ENCODE peak calls at places on chromosomes 12 and 14, in ten cellular contexts. J is NCI-H1694; M is lung; Z is T follicular helper cell; S is head of caudate nucleus; V is astrocyte of the spinal cord; I is stimulated activated CD4-positive, alpha-beta T cell treated with anti-CD3 and anti-CD28 coated beads, Interleukin-12 subunit alpha, Interleukin-12 subunit beta, amount 100 ng/mL, for 48 hours; W is GM04504; O is endothelial cell; B is GM06990. N is an unnamed sample.
A peak's percentile ranks its signal among the peaks of the same experiment; 100 is the strongest.

GRCh38 chr14:75254901-75255300 is 23.7 kb upstream of the FOS start:
- DNase-seq in J (no peak), M (no peak), Z (no peak), S (no peak), V (no peak), I (no peak), W (no peak), O (no peak), B (no peak), N (peak; percentile 25)

GRCh38 chr14:74080820-74081460 is 3.3 kb downstream of the ALDH6A1 start:
- DNase-seq in J (no peak), M (no peak), Z (no peak), S (no peak), V (no peak), I (no peak), W (no peak), O (no peak), B (no peak), N (no peak)

GRCh38 chr12:123813349-123813748 is 51.2 kb downstream of the DNAH10 start:
- DNase-seq in J (no peak), M (no peak), Z (no peak), S (no peak), V (no peak), I (no peak), W (peak; percentile 65), O (no peak), B (no peak), N (no peak)

GRCh38 chr12:1130164-1130563 is 139.1 kb downstream of the ERC1 start:
- DNase-seq in J (no peak), M (peak; percentile 64), Z (no peak), S (no peak), V (no peak), I (no peak), W (no peak), O (no peak), B (no peak), N (no peak)

GRCh38 chr14:65392296-65392695 is 20.2 kb upstream of the FUT8 start:
- DNase-seq in J (no peak), M (no peak), Z (no peak), S (no peak), V (no peak), I (no peak), W (no peak), O (no peak), B (no peak), N (no peak)

GRCh38 chr12:124454352-124454725 is 113.1 kb downstream of the NCOR2 start:
- DNase-seq in J (no peak), M (no peak), Z (no peak), S (no peak), V (no peak), I (no peak), W (no peak), O (no peak), B (no peak), N (no peak)

GRCh38 chr12:83945871-83946270 is 966.7 kb downstream of the SLC6A15 start:
- DNase-seq in J (no peak), M (no peak), Z (no peak), S (no peak), V (peak; percentile 79), I (no peak), W (peak; percentile 17), O (no peak), B (no peak), N (no peak)

GRCh38 chr14:100215330-100215885 is 23.5 kb upstream of the YY1 start:
- DNase-seq in J (no peak), M (no peak), Z (no peak), S (no peak), V (no peak), I (no peak), W (no peak), O (no peak), B (no peak), N (peak; percentile 50)

GRCh38 chr12:2336409-2336829 is 283.6 kb downstream of the CACNA1C start:
- DNase-seq in J (no peak), M (no peak), Z (no peak), S (no peak), V (peak; percentile 93), I (no peak), W (peak; percentile 85), O (no peak), B (peak; percentile 50), N (peak; percentile 25)

GRCh38 chr12:100491104-100491503 is 17.4 kb downstream of the NR1H4 start:
- DNase-seq in J (no peak), M (no peak), Z (no peak), S (no peak), V (no peak), I (no peak), W (no peak), O (no peak), B (no peak), N (no peak)

GRCh38 chr12:27733052-27733656 is 22.5 kb downstream of the MRPS35 start:
- DNase-seq in J (peak; percentile 71), M (no peak), Z (peak; percentile 11), S (peak; percentile 31), V (peak; percentile 36), I (peak; percentile 12), W (no peak), O (no peak), B (no peak), N (peak; percentile 43)

GRCh38 chr12:4825139-4825858 is 84.4 kb upstream of the KCNA1 start:
- DNase-seq in J (no peak), M (no peak), Z (no peak), S (no peak), V (no peak), I (no peak), W (no peak), O (no peak), B (no peak), N (no peak)

GRCh38 chr12:65779946-65780345 is 44.3 kb upstream of the HMGA2 start:
- DNase-seq in J (no peak), M (no peak), Z (no peak), S (no peak), V (no peak), I (no peak), W (no peak), O (no peak), B (no peak), N (no peak)

GRCh38 chr14:90049390-90049789 is 12.4 kb upstream of the KCNK13 start:
- DNase-seq in J (no peak), M (no peak), Z (no peak), S (no peak), V (no peak), I (no peak), W (no peak), O (no peak), B (no peak), N (no peak)

GRCh38 chr14:100402631-100403030 is 79.5 kb downstream of the SLC25A47 start:
- DNase-seq in J (peak; percentile 73), M (no peak), Z (no peak), S (no peak), V (no peak), I (no peak), W (no peak), O (no peak), B (no peak), N (no peak)

GRCh38 chr14:76639606-76640272 is 121.5 kb upstream of the VASH1 start:
- DNase-seq in J (no peak), M (no peak), Z (no peak), S (no peak), V (no peak), I (no peak), W (no peak), O (no peak), B (no peak), N (no peak)

GRCh38 chr12:48958049-48958388 is 732 bp upstream of the ARF3 start:
- DNase-seq in J (no peak), M (no peak), Z (no peak), S (no peak), V (no peak), I (no peak), W (no peak), O (no peak), B (no peak), N (no peak)

GRCh38 chr12:85310456-85311076 is 30.5 kb downstream of the ALX1 start:
- DNase-seq in J (no peak), M (no peak), Z (no peak), S (no peak), V (peak; percentile 27), I (no peak), W (no peak), O (no peak), B (no peak), N (no peak)

GRCh38 chr12:55957106-55957859 is 8.6 kb downstream of the PMEL start:
- DNase-seq in J (no peak), M (no peak), Z (no peak), S (no peak), V (no peak), I (no peak), W (no peak), O (no peak), B (no peak), N (no peak)

GRCh38 chr12:27048822-27049752 is 26.7 kb downstream of the MED21 start:
- DNase-seq in J (no peak), M (no peak), Z (no peak), S (no peak), V (peak; percentile 74), I (no peak), W (no peak), O (no peak), B (no peak), N (peak; percentile 35)

GRCh38 chr14:94051115-94051514 is 25.0 kb downstream of the OTUB2 start:
- DNase-seq in J (no peak), M (peak; percentile 27), Z (no peak), S (peak; percentile 76), V (peak; percentile 68), I (no peak), W (no peak), O (peak; percentile 30), B (no peak), N (peak; percentile 12)

GRCh38 chr12:123131291-123131831 is 19.5 kb downstream of the PITPNM2 start:
- DNase-seq in J (peak; percentile 42), M (no peak), Z (no peak), S (no peak), V (no peak), I (no peak), W (no peak), O (no peak), B (no peak), N (no peak)

GRCh38 chr14:45467023-45467422 is 214.0 kb upstream of the MIS18BP1 start:
- DNase-seq in J (no peak), M (no peak), Z (no peak), S (no peak), V (no peak), I (no peak), W (no peak), O (no peak), B (no peak), N (no peak)